ENCODE peak calls at places on chromosomes 7 and 10, in eight cellular contexts. One of them, this sample, is unnamed.

GRCh38 chr7:150754950-150755349 is 17.7 kb downstream of the GIMAP5 start:
- DNase-seq in GM23338: no peak
- DNase-seq in spleen: no peak
- DNase-seq in RWPE1: no peak
- DNase-seq in PC-3: no peak
- DNase-seq in stomach: no peak
- DNase-seq in suprapubic skin: no peak
- DNase-seq in neuronal stem cell: no peak
- DNase-seq in this sample: no peak

GRCh38 chr7:159130199-159130775 is 14.4 kb downstream of the VIPR2 start:
- DNase-seq in GM23338: no peak
- DNase-seq in spleen: peak
- DNase-seq in RWPE1: no peak
- DNase-seq in PC-3: no peak
- DNase-seq in stomach: no peak
- DNase-seq in suprapubic skin: no peak
- DNase-seq in neuronal stem cell: no peak
- DNase-seq in this sample: no peak

GRCh38 chr10:73857446-73857845 is 16.9 kb downstream of the CAMK2G start:
- DNase-seq in GM23338: no peak
- DNase-seq in spleen: no peak
- DNase-seq in RWPE1: no peak
- DNase-seq in PC-3: no peak
- DNase-seq in stomach: no peak
- DNase-seq in suprapubic skin: no peak
- DNase-seq in neuronal stem cell: no peak
- DNase-seq in this sample: no peak

GRCh38 chr10:15168296-15168780 is at the start of gene NMT2:
- DNase-seq in GM23338: peak
- DNase-seq in spleen: peak
- DNase-seq in RWPE1: no peak
- DNase-seq in PC-3: peak
- DNase-seq in stomach: no peak
- DNase-seq in suprapubic skin: peak
- DNase-seq in neuronal stem cell: peak
- DNase-seq in this sample: no peak

GRCh38 chr10:70693619-70694286 is 21.4 kb downstream of the ADAMTS14 start:
- DNase-seq in GM23338: no peak
- DNase-seq in spleen: no peak
- DNase-seq in RWPE1: no peak
- DNase-seq in PC-3: no peak
- DNase-seq in stomach: no peak
- DNase-seq in suprapubic skin: peak
- DNase-seq in neuronal stem cell: no peak
- DNase-seq in this sample: peak

GRCh38 chr7:131067220-131067619 is 260.5 kb upstream of the MKLN1 start:
- DNase-seq in GM23338: no peak
- DNase-seq in spleen: no peak
- DNase-seq in RWPE1: no peak
- DNase-seq in PC-3: no peak
- DNase-seq in stomach: no peak
- DNase-seq in suprapubic skin: no peak
- DNase-seq in neuronal stem cell: no peak
- DNase-seq in this sample: no peak

GRCh38 chr10:14017380-14017943 is 313.3 kb downstream of the FRMD4A start:
- DNase-seq in GM23338: no peak
- DNase-seq in spleen: no peak
- DNase-seq in RWPE1: no peak
- DNase-seq in PC-3: no peak
- DNase-seq in stomach: no peak
- DNase-seq in suprapubic skin: no peak
- DNase-seq in neuronal stem cell: no peak
- DNase-seq in this sample: no peak

GRCh38 chr7:50317221-50317678 is 12.7 kb downstream of the IKZF1 start:
- DNase-seq in GM23338: no peak
- DNase-seq in spleen: no peak
- DNase-seq in RWPE1: no peak
- DNase-seq in PC-3: no peak
- DNase-seq in stomach: no peak
- DNase-seq in suprapubic skin: no peak
- DNase-seq in neuronal stem cell: no peak
- DNase-seq in this sample: no peak

GRCh38 chr7:7596156-7596555 is 29.5 kb downstream of the MIOS start:
- DNase-seq in GM23338: no peak
- DNase-seq in spleen: no peak
- DNase-seq in RWPE1: no peak
- DNase-seq in PC-3: no peak
- DNase-seq in stomach: no peak
- DNase-seq in suprapubic skin: no peak
- DNase-seq in neuronal stem cell: no peak
- DNase-seq in this sample: no peak

GRCh38 chr7:90474284-90475210 is 5.1 kb downstream of the PTTG1IP2 start:
- DNase-seq in GM23338: no peak
- DNase-seq in spleen: no peak
- DNase-seq in RWPE1: peak
- DNase-seq in PC-3: peak
- DNase-seq in stomach: no peak
- DNase-seq in suprapubic skin: no peak
- DNase-seq in neuronal stem cell: no peak
- DNase-seq in this sample: no peak

GRCh38 chr10:20489961-20490360 is 407.1 kb downstream of the NEBL start:
- DNase-seq in GM23338: no peak
- DNase-seq in spleen: no peak
- DNase-seq in RWPE1: no peak
- DNase-seq in PC-3: no peak
- DNase-seq in stomach: no peak
- DNase-seq in suprapubic skin: no peak
- DNase-seq in neuronal stem cell: no peak
- DNase-seq in this sample: no peak

GRCh38 chr7:2707481-2707880 is 19.5 kb downstream of the AMZ1 start:
- DNase-seq in GM23338: no peak
- DNase-seq in spleen: no peak
- DNase-seq in RWPE1: no peak
- DNase-seq in PC-3: no peak
- DNase-seq in stomach: no peak
- DNase-seq in suprapubic skin: no peak
- DNase-seq in neuronal stem cell: no peak
- DNase-seq in this sample: no peak

GRCh38 chr10:17425584-17426262 is 28.7 kb downstream of the ST8SIA6 start:
- DNase-seq in GM23338: no peak
- DNase-seq in spleen: peak
- DNase-seq in RWPE1: no peak
- DNase-seq in PC-3: no peak
- DNase-seq in stomach: no peak
- DNase-seq in suprapubic skin: no peak
- DNase-seq in neuronal stem cell: no peak
- DNase-seq in this sample: no peak

GRCh38 chr7:80890839-80891544 is 27.9 kb downstream of the SEMA3C start:
- DNase-seq in GM23338: no peak
- DNase-seq in spleen: no peak
- DNase-seq in RWPE1: no peak
- DNase-seq in PC-3: no peak
- DNase-seq in stomach: no peak
- DNase-seq in suprapubic skin: no peak
- DNase-seq in neuronal stem cell: no peak
- DNase-seq in this sample: no peak
- H3K27ac ChIP-seq in GM23338: no peak
- H3K27ac ChIP-seq in spleen: no peak
- H3K27ac ChIP-seq in RWPE1: no peak
- H3K27ac ChIP-seq in PC-3: no peak
- H3K27ac ChIP-seq in stomach: no peak
- H3K27ac ChIP-seq in suprapubic skin: no peak
- H3K27ac ChIP-seq in neuronal stem cell: no peak
- H3K27ac ChIP-seq in this sample: no peak

GRCh38 chr7:16880469-16881034 is 1.2 kb downstream of the AGR3 start:
- DNase-seq in GM23338: no peak
- DNase-seq in spleen: no peak
- DNase-seq in RWPE1: no peak
- DNase-seq in PC-3: no peak
- DNase-seq in stomach: no peak
- DNase-seq in suprapubic skin: no peak
- DNase-seq in neuronal stem cell: no peak
- DNase-seq in this sample: no peak
- H3K27ac ChIP-seq in GM23338: no peak
- H3K27ac ChIP-seq in spleen: no peak
- H3K27ac ChIP-seq in RWPE1: no peak
- H3K27ac ChIP-seq in PC-3: no peak
- H3K27ac ChIP-seq in stomach: peak
- H3K27ac ChIP-seq in suprapubic skin: no peak
- H3K27ac ChIP-seq in neuronal stem cell: no peak
- H3K27ac ChIP-seq in this sample: no peak

GRCh38 chr7:45119550-45119949 is 8.1 kb upstream of the TBRG4 start:
- DNase-seq in GM23338: no peak
- DNase-seq in spleen: no peak
- DNase-seq in RWPE1: no peak
- DNase-seq in PC-3: no peak
- DNase-seq in stomach: no peak
- DNase-seq in suprapubic skin: no peak
- DNase-seq in neuronal stem cell: no peak
- DNase-seq in this sample: no peak
- H3K27ac ChIP-seq in GM23338: no peak
- H3K27ac ChIP-seq in spleen: no peak
- H3K27ac ChIP-seq in RWPE1: no peak
- H3K27ac ChIP-seq in PC-3: no peak
- H3K27ac ChIP-seq in stomach: no peak
- H3K27ac ChIP-seq in suprapubic skin: no peak
- H3K27ac ChIP-seq in neuronal stem cell: no peak
- H3K27ac ChIP-seq in this sample: no peak

GRCh38 chr10:110353244-110354119 is 48.8 kb upstream of the SMNDC1 start:
- DNase-seq in GM23338: peak
- DNase-seq in spleen: no peak
- DNase-seq in RWPE1: peak
- DNase-seq in PC-3: peak
- DNase-seq in stomach: no peak
- DNase-seq in suprapubic skin: no peak
- DNase-seq in neuronal stem cell: no peak
- DNase-seq in this sample: no peak
- H3K27ac ChIP-seq in GM23338: no peak
- H3K27ac ChIP-seq in spleen: no peak
- H3K27ac ChIP-seq in RWPE1: peak
- H3K27ac ChIP-seq in PC-3: peak
- H3K27ac ChIP-seq in stomach: no peak
- H3K27ac ChIP-seq in suprapubic skin: no peak
- H3K27ac ChIP-seq in neuronal stem cell: no peak
- H3K27ac ChIP-seq in this sample: no peak

GRCh38 chr7:19560111-19560883 is 148.5 kb downstream of the POLR1F start:
- DNase-seq in GM23338: peak
- DNase-seq in spleen: no peak
- DNase-seq in RWPE1: peak
- DNase-seq in PC-3: peak
- DNase-seq in stomach: no peak
- DNase-seq in suprapubic skin: no peak
- DNase-seq in neuronal stem cell: no peak
- DNase-seq in this sample: no peak
- H3K27ac ChIP-seq in GM23338: no peak
- H3K27ac ChIP-seq in spleen: no peak
- H3K27ac ChIP-seq in RWPE1: no peak
- H3K27ac ChIP-seq in PC-3: peak
- H3K27ac ChIP-seq in stomach: no peak
- H3K27ac ChIP-seq in suprapubic skin: peak
- H3K27ac ChIP-seq in neuronal stem cell: no peak
- H3K27ac ChIP-seq in this sample: no peak

GRCh38 chr7:107560898-107561516 is 2.7 kb downstream of the COG5 start:
- DNase-seq in GM23338: no peak
- DNase-seq in spleen: no peak
- DNase-seq in RWPE1: peak
- DNase-seq in PC-3: no peak
- DNase-seq in stomach: no peak
- DNase-seq in suprapubic skin: no peak
- DNase-seq in neuronal stem cell: no peak
- DNase-seq in this sample: no peak

GRCh38 chr7:107559864-107560263 is 3.9 kb downstream of the COG5 start:
- DNase-seq in GM23338: no peak
- DNase-seq in spleen: no peak
- DNase-seq in RWPE1: no peak
- DNase-seq in PC-3: peak
- DNase-seq in stomach: no peak
- DNase-seq in suprapubic skin: no peak
- DNase-seq in neuronal stem cell: no peak
- DNase-seq in this sample: no peak

GRCh38 chr7:107563761-107564552 is at the start of the genes COG5 and DUS4L:
- DNase-seq in GM23338: peak
- DNase-seq in spleen: peak
- DNase-seq in RWPE1: peak
- DNase-seq in PC-3: peak
- DNase-seq in stomach: peak
- DNase-seq in suprapubic skin: peak
- DNase-seq in neuronal stem cell: peak
- DNase-seq in this sample: peak

GRCh38 chr7:107563072-107563760 is 504 bp downstream of the COG5 start:
- DNase-seq in GM23338: peak
- DNase-seq in spleen: no peak
- DNase-seq in RWPE1: no peak
- DNase-seq in PC-3: peak
- DNase-seq in stomach: peak
- DNase-seq in suprapubic skin: peak
- DNase-seq in neuronal stem cell: no peak
- DNase-seq in this sample: no peak

GRCh38 chr7:107564553-107565298 is 955 bp downstream of the DUS4L start:
- DNase-seq in GM23338: peak
- DNase-seq in spleen: no peak
- DNase-seq in RWPE1: peak
- DNase-seq in PC-3: peak
- DNase-seq in stomach: no peak
- DNase-seq in suprapubic skin: no peak
- DNase-seq in neuronal stem cell: no peak
- DNase-seq in this sample: no peak
- H3K27ac ChIP-seq in GM23338: no peak
- H3K27ac ChIP-seq in spleen: peak
- H3K27ac ChIP-seq in RWPE1: peak
- H3K27ac ChIP-seq in PC-3: peak
- H3K27ac ChIP-seq in stomach: peak
- H3K27ac ChIP-seq in suprapubic skin: peak
- H3K27ac ChIP-seq in neuronal stem cell: no peak
- H3K27ac ChIP-seq in this sample: peak

DNA sequence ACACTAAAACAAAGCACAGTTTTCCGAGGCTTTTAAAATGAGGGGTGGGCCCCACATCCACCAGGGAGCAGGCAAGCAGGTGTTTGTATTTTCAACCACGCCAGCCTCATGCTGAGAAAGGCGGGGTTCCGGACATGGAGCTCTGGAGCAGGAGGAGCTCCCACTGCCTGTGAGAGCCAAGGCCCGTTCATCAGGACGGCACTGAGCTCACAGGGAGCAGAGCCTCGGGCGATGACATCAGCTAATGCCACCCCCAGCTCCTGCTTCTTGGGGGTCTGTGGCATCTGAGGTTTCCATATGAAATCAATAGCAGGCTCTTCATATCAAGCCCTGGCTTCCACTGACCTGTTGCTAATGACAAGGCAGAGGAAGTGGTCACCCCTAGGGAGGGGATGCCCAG is 89.2 kb downstream of the TNS3 start:
- DNase-seq in GM23338: no peak
- DNase-seq in spleen: no peak
- DNase-seq in RWPE1: no peak
- DNase-seq in PC-3: no peak
- DNase-seq in stomach: no peak
- DNase-seq in suprapubic skin: no peak
- DNase-seq in neuronal stem cell: no peak
- DNase-seq in this sample: no peak
- H3K27ac ChIP-seq in GM23338: no peak
- H3K27ac ChIP-seq in spleen: no peak
- H3K27ac ChIP-seq in RWPE1: no peak
- H3K27ac ChIP-seq in PC-3: no peak
- H3K27ac ChIP-seq in stomach: peak
- H3K27ac ChIP-seq in suprapubic skin: no peak
- H3K27ac ChIP-seq in neuronal stem cell: no peak
- H3K27ac ChIP-seq in this sample: no peak

This sample was measured in dorsolateral prefrontal cortex.